ENCODE peak calls at places on chromosomes 16 and 17, in five cellular contexts. One of them, this sample, is unnamed.

GRCh38 chr16:71479420-71479819 is 9.7 kb downstream of the ZNF19 start:
- DNase-seq in posterior vena cava: no peak
- DNase-seq in posterior cingulate gyrus: peak; percentile 20
- DNase-seq in NCI-H526: no peak
- DNase-seq in fibroblast of pulmonary artery: peak; percentile 53
- DNase-seq in this sample: no peak

GRCh38 chr16:66261826-66262225 is 104.7 kb upstream of the CDH5 start:
- DNase-seq in NCI-H526: no peak
- DNase-seq in posterior cingulate gyrus: no peak
- DNase-seq in posterior vena cava: no peak
- DNase-seq in fibroblast of pulmonary artery: no peak
- DNase-seq in this sample: no peak

GRCh38 chr17:78316867-78317816 is 42.7 kb downstream of the SOCS3 start:
- DNase-seq in posterior cingulate gyrus: no peak
- DNase-seq in posterior vena cava: no peak
- DNase-seq in NCI-H526: no peak
- DNase-seq in fibroblast of pulmonary artery: peak; percentile 48
- DNase-seq in this sample: no peak

GRCh38 chr17:7217113-7217987 is 2.3 kb downstream of the DLG4 start:
- DNase-seq in posterior cingulate gyrus: peak; percentile 60
- DNase-seq in fibroblast of pulmonary artery: peak; percentile 84
- DNase-seq in posterior vena cava: no peak
- DNase-seq in NCI-H526: no peak
- DNase-seq in this sample: peak; percentile 59

GRCh38 chr17:43591750-43592562 is 45.8 kb upstream of the ETV4 start:
- DNase-seq in posterior vena cava: peak; percentile 93
- DNase-seq in posterior cingulate gyrus: peak; percentile 17
- DNase-seq in fibroblast of pulmonary artery: peak; percentile 94
- DNase-seq in NCI-H526: no peak
- DNase-seq in this sample: no peak

GRCh38 chr16:47574091-47575054 is 113.2 kb downstream of the PHKB start:
- DNase-seq in NCI-H526: peak; percentile 85
- DNase-seq in fibroblast of pulmonary artery: peak; percentile 50
- DNase-seq in posterior vena cava: no peak
- DNase-seq in posterior cingulate gyrus: no peak
- DNase-seq in this sample: no peak

GRCh38 chr16:24493859-24494258 is 45.5 kb upstream of the RBBP6 start:
- DNase-seq in fibroblast of pulmonary artery: no peak
- DNase-seq in posterior vena cava: no peak
- DNase-seq in posterior cingulate gyrus: no peak
- DNase-seq in NCI-H526: no peak
- DNase-seq in this sample: no peak

GRCh38 chr17:35286120-35286781 is 43.4 kb downstream of the SLFN5 start:
- DNase-seq in posterior cingulate gyrus: no peak
- DNase-seq in fibroblast of pulmonary artery: peak; percentile 41
- DNase-seq in posterior vena cava: no peak
- DNase-seq in NCI-H526: no peak
- DNase-seq in this sample: no peak

GRCh38 chr17:75516255-75516618 is at the start of gene TSEN54:
- DNase-seq in posterior cingulate gyrus: peak; percentile 94
- DNase-seq in fibroblast of pulmonary artery: peak; percentile 89
- DNase-seq in NCI-H526: peak; percentile 76
- DNase-seq in posterior vena cava: peak; percentile 99
- DNase-seq in this sample: peak; percentile 81

GRCh38 chr16:6096931-6097665 is 999.5 kb upstream of the EEF2KMT start:
- DNase-seq in posterior vena cava: no peak
- DNase-seq in NCI-H526: no peak
- DNase-seq in posterior cingulate gyrus: no peak
- DNase-seq in fibroblast of pulmonary artery: no peak
- DNase-seq in this sample: no peak

This sample was measured in amygdala.